ENCODE peak calls at places on chromosome 15, in seven cellular contexts. P is SK-N-SH, H is GM12891, X is HepG2, G is K562, V is GM12878, Y is H1. R is an unnamed sample.

GRCh38 chr15:86082619-86083377 is 3.1 kb downstream of the AGBL1 start:
- DNase-seq in P (peak; percentile 47), H (no peak), X (no peak), G (no peak), V (no peak), Y (no peak), R (no peak)

GRCh38 chr15:40471778-40472130 is 970 bp downstream of the CHST14 start:
- DNase-seq in P (no peak), H (no peak), X (peak; percentile 32), G (no peak), V (no peak), Y (no peak), R (no peak)

GRCh38 chr15:58329781-58330467 is 101.9 kb upstream of the LIPC start:
- DNase-seq in P (no peak), H (no peak), X (no peak), G (no peak), V (no peak), Y (no peak), R (no peak)

GRCh38 chr15:57019496-57020160 is 101.2 kb downstream of the TCF12 start:
- DNase-seq in P (no peak), H (no peak), X (no peak), G (no peak), V (no peak), Y (no peak), R (no peak)

GRCh38 chr15:78695849-78696248 is 54.8 kb upstream of the CHRNB4 start:
- DNase-seq in P (no peak), H (no peak), X (no peak), G (peak; percentile 39), V (no peak), Y (no peak), R (no peak)

GRCh38 chr15:68424754-68425390 is 7.1 kb downstream of the ITGA11 start:
- DNase-seq in P (no peak), H (no peak), X (no peak), G (no peak), V (no peak), Y (no peak), R (no peak)

GRCh38 chr15:92807971-92808571 is 92.1 kb upstream of the CHD2 start:
- DNase-seq in P (no peak), H (no peak), X (no peak), G (peak; percentile 28), V (no peak), Y (no peak), R (no peak)

GRCh38 chr15:99928429-99928981 is 195.3 kb upstream of the LYSMD4 start:
- DNase-seq in P (peak; percentile 82), H (peak; percentile 37), X (no peak), G (peak; percentile 63), V (peak; percentile 45), Y (peak; percentile 80), R (peak; percentile 67)

GRCh38 chr15:61318276-61318675 is 89.2 kb upstream of the RORA start:
- DNase-seq in P (peak; percentile 5), H (no peak), X (no peak), G (no peak), V (no peak), Y (no peak), R (no peak)

GRCh38 chr15:72751751-72752455 is 31.7 kb downstream of the ADPGK start:
- DNase-seq in P (no peak), H (no peak), X (no peak), G (no peak), V (no peak), Y (no peak), R (no peak)

GRCh38 chr15:67180035-67180434 is 74.4 kb downstream of the AAGAB start:
- DNase-seq in P (no peak), H (no peak), X (no peak), G (no peak), V (no peak), Y (no peak), R (no peak)

GRCh38 chr15:57703387-57703786 is 3.1 kb upstream of the POLR2M start:
- DNase-seq in P (no peak), H (no peak), X (no peak), G (no peak), V (no peak), Y (no peak), R (no peak)

GRCh38 chr15:37107071-37107753 is 6.9 kb upstream of the MEIS2 start:
- DNase-seq in P (peak; percentile 55), H (no peak), X (no peak), G (no peak), V (no peak), Y (no peak), R (no peak)

GRCh38 chr15:99951471-99951870 is 218.2 kb upstream of the LYSMD4 start:
- DNase-seq in P (no peak), H (no peak), X (no peak), G (no peak), V (no peak), Y (no peak), R (no peak)

GRCh38 chr15:75446146-75446545 is 5.3 kb downstream of the SIN3A start:
- DNase-seq in P (no peak), H (no peak), X (no peak), G (no peak), V (peak; percentile 11), Y (no peak), R (no peak)

GRCh38 chr15:22979699-22980188 is 424 bp downstream of the CYFIP1 start:
- DNase-seq in P (peak; percentile 81), H (no peak), X (no peak), G (no peak), V (no peak), Y (peak; percentile 72), R (peak; percentile 42)

GRCh38 chr15:81877533-81878227 is 168.1 kb downstream of the MEX3B start:
- DNase-seq in P (no peak), H (no peak), X (no peak), G (no peak), V (no peak), Y (no peak), R (no peak)

GRCh38 chr15:61075741-61076140 is 153.4 kb downstream of the RORA start:
- DNase-seq in P (no peak), H (no peak), X (no peak), G (no peak), V (no peak), Y (no peak), R (no peak)

GRCh38 chr15:66025972-66026371 is 156.7 kb downstream of the RAB11A start:
- DNase-seq in P (no peak), H (no peak), X (no peak), G (no peak), V (no peak), Y (peak; percentile 69), R (no peak)

DNA sequence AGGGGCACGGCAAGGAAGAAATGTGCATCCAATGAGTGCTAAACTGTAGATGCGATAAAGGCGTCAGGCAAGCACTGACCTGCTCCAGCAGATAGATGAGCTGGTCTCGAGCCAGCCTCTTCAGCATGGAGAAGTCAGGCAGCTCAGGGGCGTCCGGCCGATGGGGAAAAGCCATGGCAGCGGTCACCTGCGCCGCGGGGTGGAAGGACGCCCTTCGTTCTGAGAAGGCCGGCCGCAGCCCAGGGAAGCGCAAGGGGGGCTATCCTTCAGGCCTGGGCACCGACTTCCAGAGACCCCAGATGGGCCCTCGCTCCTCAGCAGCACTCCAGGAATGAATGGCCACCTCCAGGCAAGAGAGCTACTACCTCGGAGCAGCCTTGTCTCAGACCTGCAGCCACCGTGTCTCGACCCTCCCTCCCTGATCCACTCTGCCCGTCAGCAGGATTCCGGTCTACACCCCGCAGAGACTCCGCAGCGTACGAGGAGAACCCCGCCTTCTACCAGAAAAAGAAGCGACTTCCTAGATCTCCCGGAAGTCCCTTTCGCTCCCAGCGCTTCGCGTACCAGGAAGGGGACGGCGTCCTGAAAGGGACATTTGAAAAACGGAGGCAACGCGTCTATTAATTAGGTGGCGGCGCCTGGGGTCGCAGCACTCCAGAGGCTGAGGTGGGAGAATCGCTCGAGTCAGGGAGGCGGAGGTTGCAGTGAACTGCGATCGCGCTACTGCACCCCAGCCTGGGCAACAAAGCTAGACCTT is at the start of gene VPS33B:
- DNase-seq in P (peak; percentile 85), H (peak; percentile 43), X (peak; percentile 86), G (peak; percentile 80), V (peak; percentile 63), Y (peak; percentile 86), R (peak; percentile 53)
- TF ChIP-seq POLR2AphosphoS5 in P (peak; percentile 80), H (peak; percentile 62), X (peak; percentile 73), G (peak; percentile 68), V (peak; percentile 88), Y (no peak), R (peak; percentile 62)

GRCh38 chr15:44500555-44500954 is 36.4 kb upstream of the EIF3J start:
- DNase-seq in P (no peak), H (no peak), X (no peak), G (no peak), V (no peak), Y (no peak), R (no peak)

GRCh38 chr15:44501768-44502366 is 35.1 kb upstream of the EIF3J start:
- DNase-seq in P (peak; percentile 54), H (peak; percentile 12), X (peak; percentile 27), G (peak; percentile 43), V (no peak), Y (no peak), R (no peak)
- TF ChIP-seq TAF1 in P (no peak), H (no peak), X (no peak), G (no peak), V (no peak), Y (no peak), R (no peak)

DNA sequence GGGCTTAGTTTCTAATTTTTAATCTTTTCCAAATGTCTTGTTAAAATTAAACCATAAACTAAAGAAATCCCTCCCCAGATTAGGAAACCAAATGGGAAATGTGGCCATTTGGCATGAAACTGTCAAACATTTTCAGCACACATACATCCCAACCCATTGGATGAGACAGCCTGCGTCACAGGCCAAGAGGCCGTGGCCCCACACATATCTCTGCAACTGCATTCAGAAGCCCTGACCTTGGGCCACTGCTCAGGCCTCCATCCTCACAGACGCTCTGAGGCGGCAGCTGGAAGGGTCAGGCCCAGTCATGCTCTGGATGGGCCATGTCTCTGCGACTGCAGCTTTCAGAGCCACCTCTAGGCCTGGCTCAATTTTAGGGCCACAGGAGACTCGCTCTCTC is 114.5 kb upstream of the THBS1 start:
- DNase-seq in P (no peak), H (no peak), X (no peak), G (peak; percentile 40), V (no peak), Y (no peak), R (no peak)
- TF ChIP-seq POLR2AphosphoS5 in P (no peak), H (no peak), X (no peak), G (no peak), V (no peak), Y (no peak), R (no peak)

GRCh38 chr15:70354260-70354894 is 256.7 kb upstream of the TLE3 start:
- DNase-seq in P (no peak), H (no peak), X (no peak), G (no peak), V (no peak), Y (no peak), R (no peak)
- TF ChIP-seq TAF1 in P (no peak), H (no peak), X (no peak), G (no peak), V (no peak), Y (no peak), R (no peak)

GRCh38 chr15:70062321-70062956 is 35.3 kb downstream of the TLE3 start:
- DNase-seq in P (peak; percentile 91), H (no peak), X (no peak), G (no peak), V (no peak), Y (no peak), R (no peak)
- TF ChIP-seq POLR2AphosphoS5 in P (no peak), H (no peak), X (no peak), G (no peak), V (no peak), Y (no peak), R (no peak)

R was measured in GM12892.